ENCODE peak calls at places on chromosomes 16 and 17, in ten cellular contexts. W is activated naive CD8-positive, alpha-beta T cell treated with anti-CD3 and anti-CD28 coated beads, Interleukin-2, amount 50 U/mL, for 24 hours; E is stimulated activated CD4-positive, alpha-beta T cell treated with anti-CD3 and anti-CD28 coated beads, Interleukin-15, amount 100 ng/mL, for 1 hour; D is activated T-cell treated with anti-CD3 and anti-CD28 coated beads for 24 hours; P is CD14-positive monocyte; C is LoVo; U is retina; M is AG04449; B is iris pigment epithelial cell; Z is glutamatergic neuron. R is an unnamed sample.

GRCh38 chr17:83191388-83192160 is 112.2 kb downstream of the METRNL start:
- DNase-seq in M (no peak), B (no peak), C (no peak), W (no peak), P (peak), D (no peak), U (no peak), Z (no peak), E (no peak), R (no peak)

GRCh38 chr17:41324180-41325075 is 8.9 kb upstream of the KRTAP17-1 start:
- DNase-seq in Z (no peak), M (no peak), P (no peak), B (peak), E (no peak), D (no peak), C (peak), U (no peak), W (peak), R (peak)

GRCh38 chr17:62800580-62800979 is 7.5 kb downstream of the MARCHF10 start:
- DNase-seq in U (no peak), C (no peak), E (no peak), B (no peak), Z (no peak), W (no peak), D (no peak), M (no peak), P (no peak), R (peak)

GRCh38 chr17:69084911-69085310 is 24.2 kb upstream of the ABCA9 start:
- DNase-seq in C (peak), P (no peak), M (no peak), W (no peak), E (no peak), D (no peak), Z (peak), B (peak), U (no peak), R (peak)

GRCh38 chr17:65678534-65678933 is 117.1 kb upstream of the AXIN2 start:
- DNase-seq in M (no peak), P (no peak), U (no peak), D (no peak), C (no peak), Z (no peak), B (peak), W (no peak), E (no peak), R (no peak)

GRCh38 chr17:55386931-55387330 is 34.7 kb downstream of the MMD start:
- DNase-seq in M (no peak), U (no peak), C (no peak), W (no peak), D (no peak), P (no peak), E (no peak), Z (no peak), B (no peak), R (no peak)

GRCh38 chr17:38761612-38762011 is 9.1 kb downstream of the PSMB3 start:
- DNase-seq in U (no peak), Z (peak), D (no peak), W (peak), P (no peak), C (no peak), E (no peak), M (no peak), B (peak), R (peak)

GRCh38 chr17:58136669-58137279 is 11.4 kb upstream of the OR4D1 start:
- DNase-seq in C (peak), P (no peak), U (no peak), E (no peak), W (no peak), B (no peak), Z (no peak), D (no peak), M (no peak), R (peak)

GRCh38 chr16:11359370-11359769 is 14.1 kb downstream of the RMI2 start:
- DNase-seq in P (no peak), C (peak), D (no peak), E (no peak), U (no peak), W (no peak), Z (no peak), M (peak), B (peak), R (no peak)

GRCh38 chr17:58991718-58992331 is 114.9 kb downstream of the TRIM37 start:
- DNase-seq in C (no peak), M (peak), Z (no peak), W (no peak), U (no peak), D (no peak), E (no peak), P (no peak), B (peak), R (no peak)

GRCh38 chr17:4675791-4676190 is 28.1 kb downstream of the PELP1 start:
- DNase-seq in P (no peak), C (no peak), B (no peak), E (no peak), M (no peak), Z (no peak), D (no peak), W (no peak), U (no peak), R (no peak)

GRCh38 chr16:49530396-49530795 is 156.8 kb downstream of the C16orf78 start:
- DNase-seq in D (no peak), W (no peak), P (no peak), U (peak), M (no peak), B (no peak), Z (no peak), E (no peak), C (no peak), R (no peak)

GRCh38 chr16:11755022-11755760 is 12.5 kb upstream of the TXNDC11 start:
- DNase-seq in P (no peak), U (no peak), Z (no peak), C (no peak), B (no peak), E (no peak), W (no peak), D (no peak), M (no peak), R (no peak)

GRCh38 chr17:50882851-50883250 is 16.7 kb upstream of the TOB1 start:
- DNase-seq in Z (no peak), C (no peak), D (no peak), E (no peak), U (no peak), B (peak), M (no peak), P (no peak), W (no peak), R (no peak)

GRCh38 chr16:28087675-28088285 is 24.3 kb upstream of the GSG1L start:
- DNase-seq in B (no peak), U (no peak), W (no peak), C (no peak), E (no peak), Z (no peak), D (no peak), M (no peak), P (no peak), R (no peak)

GRCh38 chr16:65125871-65126270 is 4.0 kb upstream of the CDH11 start:
- DNase-seq in B (peak), Z (no peak), D (no peak), C (peak), W (no peak), M (no peak), E (no peak), P (no peak), U (no peak), R (no peak)

R was measured in HT-29.